ENCODE peak calls at places on chromosome 10, in nine cellular contexts. S is cardiac muscle cell; Z is upper lobe of left lung; X is CD8-positive, alpha-beta T cell; Y is HCT116; F is AG04450; I is fibroblast of lung; R is mammary epithelial cell; A is NB4. M is an unnamed sample.

GRCh38 chr10:62584726-62585125 is 210.6 kb downstream of the ZNF365 start:
- DNase-seq in X (no peak), Y (no peak), I (no peak), S (no peak), R (peak), A (no peak), F (no peak), Z (no peak), M (no peak)

GRCh38 chr10:15813415-15813814 is 46.9 kb downstream of the MINDY3 start:
- DNase-seq in F (no peak), R (peak), A (no peak), X (no peak), I (peak), Y (no peak), Z (no peak), S (no peak), M (no peak)

GRCh38 chr10:71302874-71303568 is 16.0 kb upstream of the SLC29A3 start:
- DNase-seq in Y (peak), I (peak), A (peak), X (no peak), S (peak), R (peak), F (no peak), Z (no peak), M (peak)

GRCh38 chr10:88952647-88953111 is at the start of gene ACTA2:
- DNase-seq in X (no peak), A (no peak), Z (no peak), R (no peak), Y (no peak), I (peak), F (peak), S (peak), M (peak)

GRCh38 chr10:117164878-117165556 is 26.9 kb upstream of the VAX1 start:
- DNase-seq in X (no peak), Z (no peak), F (no peak), R (no peak), I (no peak), Y (no peak), A (no peak), S (no peak), M (no peak)

GRCh38 chr10:42997849-42998165 is 79.1 kb upstream of the RET start:
- DNase-seq in Y (no peak), I (no peak), F (no peak), Z (no peak), X (no peak), S (no peak), A (peak), R (no peak), M (no peak)

GRCh38 chr10:29642996-29643395 is 8.2 kb upstream of the SVIL start:
- DNase-seq in F (no peak), A (no peak), Y (no peak), S (no peak), X (no peak), Z (no peak), R (no peak), I (peak), M (no peak)

GRCh38 chr10:71608863-71609768 is 110.5 kb downstream of the C10orf105 start:
- DNase-seq in A (peak), R (peak), Z (peak), I (peak), F (no peak), X (peak), Y (peak), S (peak), M (peak)

GRCh38 chr10:43304687-43305333 is 37.9 kb upstream of the RASGEF1A start:
- DNase-seq in Y (no peak), S (peak), I (peak), X (peak), A (peak), R (peak), F (no peak), Z (peak), M (no peak)

GRCh38 chr10:47099445-47099844 is 188.2 kb downstream of the PTPN20 start:
- DNase-seq in Y (no peak), X (no peak), S (no peak), I (no peak), A (no peak), Z (no peak), F (no peak), R (no peak), M (no peak)

GRCh38 chr10:72162978-72163377 is 52.8 kb upstream of the ANAPC16 start:
- DNase-seq in I (peak), R (peak), Y (no peak), Z (no peak), S (no peak), X (no peak), F (no peak), A (peak), M (peak)

GRCh38 chr10:93493162-93493561 is 3.2 kb upstream of the CEP55 start:
- DNase-seq in I (no peak), Y (no peak), X (no peak), A (no peak), R (no peak), F (no peak), S (no peak), Z (no peak), M (no peak)

GRCh38 chr10:93494494-93494893 is 1.9 kb upstream of the CEP55 start:
- DNase-seq in X (no peak), F (no peak), S (no peak), R (no peak), I (no peak), Z (no peak), Y (no peak), A (no peak), M (no peak)

GRCh38 chr10:93498196-93498595 is 1.8 kb downstream of the CEP55 start:
- DNase-seq in R (no peak), Z (no peak), Y (no peak), F (no peak), S (no peak), X (no peak), A (no peak), I (no peak), M (no peak)

GRCh38 chr10:93496322-93497041 is at the start of gene CEP55:
- DNase-seq in S (peak), F (no peak), R (peak), A (peak), Z (peak), Y (peak), X (peak), I (peak), M (peak)

DNA sequence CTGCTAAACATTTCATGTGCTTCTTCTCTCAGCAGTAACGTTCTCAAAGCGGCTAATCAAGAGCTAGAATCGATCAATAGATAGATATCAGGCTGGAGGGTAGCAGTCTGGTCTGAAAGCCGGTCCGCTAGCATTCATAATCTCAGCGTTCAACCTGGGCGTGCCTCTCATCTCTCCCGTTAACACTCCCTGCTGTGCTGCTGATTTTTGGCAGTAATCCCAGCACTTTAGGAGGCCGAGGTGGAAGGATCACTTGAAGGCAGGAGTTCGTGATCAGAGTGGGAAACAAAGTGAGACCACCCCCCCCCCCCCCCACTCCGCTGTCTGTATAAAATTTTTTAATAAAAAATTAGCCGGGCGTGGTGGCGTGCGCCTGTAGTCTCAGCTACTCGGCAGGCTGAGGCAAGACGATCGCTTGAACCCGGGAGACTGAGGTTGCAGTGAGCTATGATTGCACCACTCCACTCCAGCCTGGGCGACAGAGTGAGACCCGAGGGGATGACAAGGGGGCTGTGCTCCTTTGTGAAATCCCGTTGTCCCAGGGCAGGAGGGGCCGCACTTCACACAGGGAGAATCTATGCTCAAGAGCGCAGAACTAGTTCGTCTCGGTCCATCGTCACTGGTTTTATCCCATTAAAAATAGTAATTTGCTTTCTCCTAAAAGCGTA is 624 bp upstream of the CEP55 start:
- DNase-seq in Y (no peak), F (no peak), Z (peak), A (peak), R (peak), I (peak), S (peak), X (no peak), M (no peak)
- H3K4me3 ChIP-seq in Y (peak), F (peak), Z (peak), A (peak), R (peak), I (peak), S (peak), X (peak), M (peak)

GRCh38 chr10:111335826-111336225 is 259.0 kb downstream of the ADRA2A start:
- DNase-seq in A (no peak), I (no peak), S (no peak), Y (no peak), Z (no peak), X (no peak), R (no peak), F (no peak), M (no peak)
- TF ChIP-seq CTCF in A (no peak), I (no peak), S (no peak), Y (no peak), Z (no peak), X (no peak), R (no peak), F (no peak), M (no peak)

GRCh38 chr10:132133005-132133404 is 53.7 kb upstream of the DPYSL4 start:
- DNase-seq in A (no peak), Z (no peak), Y (no peak), S (no peak), R (no peak), I (no peak), F (no peak), X (no peak), M (no peak)
- H3K4me3 ChIP-seq in A (no peak), Z (no peak), Y (no peak), S (no peak), R (no peak), I (no peak), F (no peak), X (no peak), M (no peak)

GRCh38 chr10:119030421-119031250 is 1.1 kb downstream of the NANOS1 start:
- DNase-seq in I (peak), Z (peak), S (peak), X (peak), F (no peak), R (peak), Y (peak), A (peak), M (peak)
- TF ChIP-seq CTCF in I (no peak), Z (no peak), S (no peak), X (no peak), F (no peak), R (no peak), Y (no peak), A (no peak), M (no peak)